ENCODE peak calls at places on chromosomes 2 and 18, in ten cellular contexts. O is lower leg skin; B is astrocyte of the spinal cord; G is right atrium auricular region; E is PC-3; R is adrenal gland; M is AG10803; F is upper lobe of right lung; H is CD4-positive, alpha-beta T cell; K is bronchial epithelial cell. C is an unnamed sample.

GRCh38 chr2:159091981-159092380 is 123.5 kb downstream of the TANC1 start:
- DNase-seq in O (no peak), B (no peak), G (no peak), E (peak; percentile 37), R (no peak), M (no peak), F (no peak), H (no peak), K (no peak), C (no peak)

GRCh38 chr2:160901631-160902030 is 258.6 kb upstream of the TANK start:
- DNase-seq in O (no peak), B (no peak), G (no peak), E (no peak), R (no peak), M (no peak), F (no peak), H (no peak), K (no peak), C (no peak)

GRCh38 chr2:48482313-48482712 is 47.6 kb upstream of the STON1 start:
- DNase-seq in O (no peak), B (peak; percentile 78), G (no peak), E (no peak), R (no peak), M (peak; percentile 43), F (no peak), H (no peak), K (no peak), C (no peak)

GRCh38 chr2:175441361-175441760 is 259.9 kb upstream of the ATP5MC3 start:
- DNase-seq in O (no peak), B (no peak), G (no peak), E (no peak), R (no peak), M (no peak), F (no peak), H (no peak), K (no peak), C (no peak)

GRCh38 chr18:36809590-36810381 is 19.0 kb downstream of the TPGS2 start:
- DNase-seq in O (peak; percentile 21), B (peak; percentile 72), G (no peak), E (peak; percentile 59), R (peak; percentile 47), M (peak; percentile 80), F (no peak), H (peak; percentile 5), K (peak; percentile 64), C (peak; percentile 11)

GRCh38 chr2:106113362-106113971 is 80.6 kb downstream of the UXS1 start:
- DNase-seq in O (no peak), B (no peak), G (no peak), E (no peak), R (no peak), M (no peak), F (no peak), H (no peak), K (no peak), C (no peak)

GRCh38 chr2:136023416-136023815 is 38.0 kb upstream of the DARS1 start:
- DNase-seq in O (no peak), B (no peak), G (no peak), E (no peak), R (no peak), M (no peak), F (no peak), H (no peak), K (no peak), C (no peak)

GRCh38 chr2:29607025-29607424 is 314.4 kb downstream of the ALK start:
- DNase-seq in O (no peak), B (no peak), G (no peak), E (no peak), R (no peak), M (no peak), F (no peak), H (no peak), K (no peak), C (no peak)

GRCh38 chr2:173252581-173252980 is 102.1 kb upstream of the CDCA7 start:
- DNase-seq in O (no peak), B (no peak), G (no peak), E (no peak), R (no peak), M (no peak), F (no peak), H (no peak), K (peak; percentile 43), C (no peak)

GRCh38 chr2:70070557-70071268 is 16.6 kb upstream of the PCBP1 start:
- DNase-seq in O (peak; percentile 75), B (peak; percentile 87), G (peak; percentile 80), E (peak; percentile 83), R (peak; percentile 79), M (peak; percentile 88), F (no peak), H (peak; percentile 33), K (peak; percentile 78), C (peak; percentile 27)

GRCh38 chr2:86235196-86235980 is 36.1 kb downstream of the MRPL35 start:
- DNase-seq in O (no peak), B (no peak), G (no peak), E (no peak), R (no peak), M (no peak), F (no peak), H (no peak), K (no peak), C (no peak)
- TF ChIP-seq CTCF in O (no peak), B (no peak), G (no peak), E (no peak), R (no peak), M (no peak), F (no peak), H (no peak), K (no peak), C (no peak)

GRCh38 chr2:143905587-143905986 is 614.3 kb downstream of the ZEB2 start:
- DNase-seq in O (no peak), B (no peak), G (no peak), E (no peak), R (no peak), M (no peak), F (no peak), H (no peak), K (no peak), C (no peak)
- TF ChIP-seq CTCF in O (no peak), B (no peak), G (no peak), E (no peak), R (no peak), M (no peak), F (no peak), H (no peak), K (no peak), C (no peak)

GRCh38 chr18:8458546-8459215 is 150.6 kb upstream of the RAB12 start:
- DNase-seq in O (no peak), B (no peak), G (no peak), E (no peak), R (no peak), M (no peak), F (no peak), H (no peak), K (no peak), C (no peak)
- TF ChIP-seq CTCF in O (no peak), B (no peak), G (no peak), E (no peak), R (no peak), M (no peak), F (no peak), H (no peak), K (no peak), C (no peak)

DNA sequence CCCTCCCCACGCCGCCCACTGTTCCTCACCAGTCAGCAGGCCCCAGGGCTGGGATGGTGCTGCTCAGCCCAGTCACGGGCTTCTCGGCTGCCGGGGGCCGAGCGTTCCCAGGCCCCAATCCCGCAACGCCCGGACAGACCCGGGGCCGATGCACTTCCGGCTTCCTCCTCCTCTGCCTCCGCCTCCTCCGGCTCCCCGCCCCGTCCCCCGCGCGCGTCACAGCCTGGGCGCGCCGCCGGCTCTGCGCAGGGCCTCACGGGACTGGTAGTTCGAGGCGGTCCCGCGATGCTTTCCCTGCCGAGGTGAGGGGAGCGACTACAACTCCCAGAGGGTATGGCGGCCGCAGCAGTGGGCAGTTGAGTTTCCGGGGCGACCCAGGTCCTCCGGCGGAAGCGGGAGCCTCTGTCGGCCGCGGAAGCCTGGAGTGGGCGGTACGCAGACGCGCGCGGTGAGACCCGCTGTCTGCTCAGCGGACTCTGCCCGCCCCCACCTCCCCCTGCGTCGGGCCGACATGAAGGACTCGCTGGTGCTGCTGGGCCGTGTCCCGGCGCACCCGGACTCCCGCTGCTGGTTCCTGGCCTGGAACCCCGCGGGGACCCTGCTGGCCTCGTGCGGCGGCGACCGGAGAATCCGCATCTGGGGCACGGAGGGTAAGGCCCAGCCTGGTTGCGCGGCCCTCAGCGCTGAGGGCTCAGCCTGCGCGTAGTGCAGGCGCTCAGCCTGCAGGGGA is at the start of the genes CIAO1 and TMEM127:
- DNase-seq in O (peak; percentile 98), B (peak; percentile 98), G (peak; percentile 99), E (peak; percentile 98), R (peak; percentile 99), M (peak; percentile 98), F (peak; percentile 100), H (peak; percentile 95), K (peak; percentile 92), C (peak; percentile 98)
- TF ChIP-seq CTCF in O (no peak), B (peak; percentile 41), G (no peak), E (peak; percentile 20), R (no peak), M (peak; percentile 43), F (no peak), H (no peak), K (no peak), C (no peak)

GRCh38 chr2:27492557-27492956 is 2.4 kb downstream of the FNDC4 start:
- DNase-seq in O (no peak), B (no peak), G (no peak), E (no peak), R (no peak), M (no peak), F (no peak), H (no peak), K (no peak), C (no peak)

GRCh38 chr2:27489498-27490397 is at the start of gene IFT172:
- DNase-seq in O (peak; percentile 99), B (peak; percentile 98), G (peak; percentile 100), E (peak; percentile 100), R (peak; percentile 100), M (peak; percentile 97), F (peak; percentile 99), H (peak; percentile 99), K (peak; percentile 99), C (peak; percentile 96)

GRCh38 chr2:27485496-27485895 is 4.0 kb downstream of the IFT172 start:
- DNase-seq in O (no peak), B (no peak), G (no peak), E (no peak), R (no peak), M (no peak), F (no peak), H (no peak), K (no peak), C (no peak)

GRCh38 chr2:27493948-27494283 is 1.1 kb downstream of the FNDC4 start:
- DNase-seq in O (no peak), B (no peak), G (no peak), E (no peak), R (no peak), M (no peak), F (no peak), H (no peak), K (no peak), C (no peak)

DNA sequence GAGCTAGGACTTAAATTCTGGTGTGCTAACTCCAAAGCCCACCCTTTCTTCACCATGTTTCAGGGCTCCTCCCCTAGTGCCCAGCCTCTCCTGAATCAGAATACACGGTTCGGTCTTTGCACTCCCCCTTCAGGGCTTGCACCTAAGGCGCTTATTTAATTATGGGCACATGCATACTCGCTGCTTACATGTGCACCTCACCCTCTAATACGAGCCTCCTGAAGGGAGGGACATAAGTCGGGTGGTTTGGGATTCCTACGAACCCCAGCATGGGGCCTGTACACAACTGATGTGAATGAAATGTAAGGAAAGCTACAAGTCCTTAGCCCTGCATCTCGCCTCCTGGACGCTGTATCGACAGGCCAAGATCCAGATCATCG is 435 bp downstream of the IFT172 start:
- DNase-seq in O (no peak), B (no peak), G (no peak), E (no peak), R (no peak), M (peak; percentile 16), F (no peak), H (no peak), K (no peak), C (no peak)
- TF ChIP-seq CTCF in O (no peak), B (peak; percentile 9), G (no peak), E (no peak), R (no peak), M (peak; percentile 23), F (no peak), H (no peak), K (no peak), C (no peak)